ENCODE peak calls at places on chromosomes 7 and 10, in nine cellular contexts. C is dorsolateral prefrontal cortex; K is naive thymus-derived CD4-positive, alpha-beta T cell; D is small intestine; U is H7; L is psoas muscle; A is heart left ventricle; I is hepatocyte; Z is fibroblast of lung. X is an unnamed sample. For H3K27me3, the result is how much of the 10 kb centered on the place peaks cover.

GRCh38 chr10:21927601-21928000 is 75.9 kb downstream of the DNAJC1 start:
- DNase-seq in L (no peak), D (no peak), C (no peak), I (no peak), Z (peak), A (no peak), K (no peak), U (no peak), X (peak)

GRCh38 chr10:792792-793100 is 103.3 kb upstream of the DIP2C start:
- DNase-seq in A (no peak), L (no peak), Z (peak), I (no peak), C (no peak), D (no peak), U (no peak), K (no peak), X (no peak)

GRCh38 chr7:149598721-149599308 is 101.2 kb upstream of the ZNF746 start:
- DNase-seq in U (peak), L (no peak), I (peak), D (peak), K (no peak), A (no peak), Z (peak), C (no peak), X (peak)

GRCh38 chr10:5288359-5288758 is 76.4 kb upstream of the UCN3 start:
- DNase-seq in C (no peak), A (no peak), L (no peak), Z (no peak), I (no peak), U (no peak), K (no peak), D (no peak), X (no peak)

GRCh38 chr10:11600280-11600679 is 11.2 kb downstream of the USP6NL start:
- DNase-seq in U (no peak), D (no peak), K (no peak), L (no peak), Z (no peak), I (no peak), A (no peak), C (no peak), X (no peak)

GRCh38 chr7:117116221-117116620 is 162.9 kb downstream of the ST7 start:
- DNase-seq in Z (no peak), I (no peak), K (no peak), D (no peak), A (no peak), C (no peak), U (no peak), L (no peak), X (no peak)

GRCh38 chr7:7911756-7912155 is 56.8 kb upstream of the GLCCI1 start:
- DNase-seq in K (no peak), C (no peak), D (no peak), U (no peak), L (no peak), Z (no peak), A (no peak), I (no peak), X (no peak)

GRCh38 chr10:22105270-22105669 is 101.7 kb upstream of the DNAJC1 start:
- DNase-seq in D (no peak), L (no peak), K (no peak), A (no peak), Z (no peak), U (no peak), C (no peak), I (no peak), X (no peak)

GRCh38 chr7:157662110-157662791 is 325.4 kb downstream of the DNAJB6 start:
- DNase-seq in K (no peak), D (no peak), I (no peak), L (no peak), U (peak), A (no peak), Z (no peak), C (no peak), X (no peak)

GRCh38 chr10:21173964-21174669 is 277.0 kb upstream of the NEBL start:
- DNase-seq in Z (no peak), C (peak), I (peak), A (peak), L (peak), U (peak), K (no peak), D (peak), X (peak)

GRCh38 chr7:88759956-88760515 is 536 bp downstream of the ZNF804B start:
- DNase-seq in K (no peak), A (no peak), I (no peak), Z (no peak), U (no peak), C (no peak), D (no peak), L (no peak), X (no peak)

GRCh38 chr7:88758355-88759215 is 915 bp upstream of the ZNF804B start:
- DNase-seq in I (peak), D (no peak), Z (no peak), U (peak), A (peak), K (no peak), C (peak), L (no peak), X (peak)

GRCh38 chr7:88756806-88757205 is 2.7 kb upstream of the ZNF804B start:
- DNase-seq in U (no peak), D (no peak), C (no peak), I (no peak), L (no peak), Z (no peak), K (no peak), A (no peak), X (no peak)

GRCh38 chr7:88759216-88759955 is at the start of gene ZNF804B:
- DNase-seq in Z (no peak), U (peak), D (no peak), I (peak), C (peak), K (no peak), L (peak), A (peak), X (no peak)

GRCh38 chr7:88757371-88757770 is 2.1 kb upstream of the ZNF804B start:
- DNase-seq in U (no peak), I (no peak), D (no peak), A (no peak), K (no peak), Z (no peak), L (no peak), C (no peak), X (no peak)
- H3K27me3 ChIP-seq in U (under half), I (half or more), D (under half), A (half or more), K (under half), Z (under half), L (under half), C (under half), X (half or more)

GRCh38 chr7:134552105-134552504 is 3.2 kb downstream of the AKR1B15 start:
- DNase-seq in D (peak), K (no peak), A (no peak), I (peak), C (no peak), Z (peak), L (peak), U (no peak), X (no peak)

GRCh38 chr7:134546903-134547737 is 1.8 kb upstream of the AKR1B15 start:
- DNase-seq in L (peak), K (peak), D (peak), Z (peak), C (peak), I (peak), U (peak), A (peak), X (peak)

GRCh38 chr7:134548877-134549276 is at the start of gene AKR1B15:
- DNase-seq in D (no peak), I (no peak), Z (no peak), L (peak), C (no peak), U (no peak), K (no peak), A (no peak), X (no peak)

GRCh38 chr7:134547738-134548054 is 1.2 kb upstream of the AKR1B15 start:
- DNase-seq in A (peak), L (peak), D (no peak), C (no peak), Z (peak), U (no peak), K (no peak), I (peak), X (peak)

DNA sequence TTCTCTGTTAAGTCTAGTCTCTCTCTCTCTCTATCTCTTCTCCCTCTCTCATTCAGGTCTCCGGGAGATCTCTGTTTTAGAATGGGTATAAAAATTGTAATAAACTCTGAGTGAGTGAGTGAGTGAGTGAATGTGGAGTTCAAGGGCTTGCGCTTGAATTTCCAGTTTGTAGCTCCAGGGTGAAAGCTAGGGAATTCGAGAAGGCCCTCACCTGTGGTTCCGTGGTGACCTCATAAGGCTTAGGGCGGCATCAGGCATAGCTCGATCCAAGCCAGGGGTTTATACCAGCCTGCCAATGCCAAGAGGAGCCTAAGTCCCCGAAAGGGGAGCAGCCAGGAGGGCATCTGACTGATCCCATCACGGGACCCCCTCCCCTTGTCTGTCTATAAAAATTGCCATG is 456 bp downstream of the AKR1B15 start:
- DNase-seq in U (no peak), K (no peak), Z (no peak), I (no peak), C (no peak), L (no peak), A (no peak), D (no peak), X (no peak)
- H3K27me3 ChIP-seq in U (under half), K (under half), Z (under half), I (under half), C (under half), L (under half), A (under half), D (under half), X (under half)

DNA sequence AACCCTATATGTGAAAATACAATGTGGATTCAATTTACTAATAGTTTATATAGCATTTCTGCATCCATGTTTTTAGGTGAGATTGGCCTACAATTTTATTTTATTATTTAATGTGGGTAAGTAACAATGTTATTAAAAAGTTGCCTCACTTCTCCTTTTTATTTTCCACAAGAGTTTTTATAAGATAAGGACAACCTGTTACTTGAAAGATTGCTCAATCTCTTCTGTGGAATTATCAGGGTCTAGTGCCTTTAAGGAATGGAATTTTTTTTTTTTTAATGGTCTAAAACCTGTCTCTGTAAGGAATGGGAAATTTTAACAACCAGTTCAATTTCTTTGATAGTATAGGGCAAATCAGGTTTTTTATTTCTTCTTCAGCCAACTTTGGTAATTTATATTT is 53.9 kb upstream of the RAB18 start:
- DNase-seq in C (no peak), A (no peak), U (no peak), I (no peak), D (no peak), Z (no peak), L (no peak), K (no peak), X (no peak)
- H3K27me3 ChIP-seq in C (under half), A (under half), U (under half), I (under half), D (under half), Z (under half), L (under half), K (under half), X (under half)

DNA sequence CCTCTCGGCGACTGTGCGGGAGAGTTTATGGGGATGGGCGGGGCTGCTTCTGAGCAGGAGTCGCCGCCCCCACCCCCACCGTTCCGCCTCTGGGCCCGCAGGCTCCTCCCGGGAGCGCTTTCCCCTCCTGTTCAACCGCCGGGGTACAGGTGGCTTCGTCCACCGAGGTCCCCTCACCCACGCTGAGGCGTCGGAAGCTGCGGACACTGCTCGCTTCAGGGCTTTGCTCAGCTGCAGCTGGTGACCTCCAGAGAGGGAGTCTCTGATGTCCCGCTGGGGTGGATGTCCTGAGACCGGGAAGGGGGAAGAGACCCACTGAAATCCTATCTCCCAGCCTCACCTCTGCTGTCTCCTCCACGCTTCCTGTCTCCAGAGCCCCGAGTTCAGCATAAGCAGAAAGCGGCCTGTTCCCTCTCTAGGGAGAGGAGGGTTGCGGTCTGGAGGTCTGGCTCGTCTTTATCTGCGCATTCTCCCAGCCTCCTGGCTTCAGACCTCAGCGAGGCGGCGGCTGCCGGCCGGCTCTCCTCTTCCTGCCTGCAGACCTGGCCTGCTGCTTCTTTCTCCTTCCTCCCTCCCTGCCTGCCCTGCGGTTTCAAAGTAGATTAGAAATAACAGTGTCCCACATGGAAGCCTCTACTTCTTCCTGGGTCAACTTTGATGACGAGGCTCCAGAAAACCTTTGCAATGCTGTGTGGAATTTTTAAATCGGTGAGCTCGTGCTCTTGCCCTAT is 1.8 kb downstream of the CYP2E1 start:
- DNase-seq in U (peak), Z (no peak), I (no peak), C (peak), D (no peak), K (no peak), L (no peak), A (no peak), X (no peak)
- H3K27me3 ChIP-seq in U (under half), Z (under half), I (under half), C (under half), D (under half), K (under half), L (under half), A (under half), X (half or more)

GRCh38 chr7:44292876-44293560 is 32.4 kb downstream of the CAMK2B start:
- DNase-seq in C (peak), D (no peak), Z (no peak), I (peak), L (peak), A (peak), U (peak), K (no peak), X (no peak)

GRCh38 chr7:44291733-44292395 is 33.5 kb downstream of the CAMK2B start:
- DNase-seq in L (peak), K (no peak), A (peak), Z (no peak), I (peak), C (peak), D (no peak), U (peak), X (no peak)

GRCh38 chr7:44292418-44292817 is 33.0 kb downstream of the CAMK2B start:
- DNase-seq in K (no peak), D (no peak), L (no peak), C (no peak), I (no peak), U (no peak), A (no peak), Z (no peak), X (no peak)

GRCh38 chr7:44294325-44295069 is 30.9 kb downstream of the CAMK2B start:
- DNase-seq in D (no peak), U (no peak), I (no peak), C (no peak), A (peak), K (no peak), Z (no peak), L (peak), X (no peak)

GRCh38 chr7:44293561-44294324 is 31.7 kb downstream of the CAMK2B start:
- DNase-seq in U (peak), A (peak), K (no peak), I (peak), C (peak), D (no peak), L (peak), Z (no peak), X (no peak)
- H3K27me3 ChIP-seq in U (under half), A (under half), K (under half), I (under half), C (under half), D (under half), L (under half), Z (under half), X (half or more)

GRCh38 chr7:343864-344607 is 54.1 kb downstream of the FOXL3 start:
- DNase-seq in L (no peak), K (no peak), A (no peak), I (no peak), U (no peak), D (no peak), C (no peak), Z (no peak), X (no peak)

GRCh38 chr7:341841-342638 is 52.1 kb downstream of the FOXL3 start:
- DNase-seq in C (peak), A (peak), U (no peak), K (no peak), L (peak), D (peak), Z (no peak), I (peak), X (no peak)

GRCh38 chr7:340979-341694 is 51.2 kb downstream of the FOXL3 start:
- DNase-seq in A (no peak), I (no peak), D (no peak), L (peak), C (no peak), K (no peak), Z (no peak), U (no peak), X (no peak)

GRCh38 chr7:343227-343822 is 53.4 kb downstream of the FOXL3 start:
- DNase-seq in C (no peak), U (no peak), A (no peak), Z (no peak), K (no peak), I (peak), L (peak), D (no peak), X (no peak)

DNA sequence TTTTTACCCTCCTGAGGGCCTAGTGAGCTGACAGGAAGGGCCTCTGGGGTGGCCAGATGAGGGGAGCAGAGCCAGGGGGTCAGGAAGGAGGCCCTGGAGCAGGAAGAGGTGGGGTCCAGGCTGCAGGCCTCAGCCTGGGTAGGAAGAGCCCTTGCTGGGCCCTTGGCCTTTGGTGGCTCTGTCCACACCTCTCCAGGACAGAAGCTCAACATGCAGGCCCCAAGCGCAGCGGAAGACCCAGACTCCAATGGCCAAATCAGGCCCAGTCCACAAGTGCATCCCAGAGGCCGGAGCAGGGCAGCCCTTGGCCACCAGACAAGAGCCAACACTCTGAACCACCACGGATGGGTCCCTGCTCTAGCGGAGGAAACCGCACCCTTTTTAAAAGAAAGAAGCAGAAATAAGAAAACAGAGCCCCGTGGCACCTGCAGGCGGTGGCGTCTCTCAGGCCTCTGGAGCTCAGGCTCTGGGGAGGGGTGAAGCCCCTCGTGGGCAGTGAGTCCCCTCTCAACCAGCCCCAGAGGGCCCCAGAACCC is 52.8 kb downstream of the FOXL3 start:
- DNase-seq in K (no peak), U (no peak), Z (no peak), A (no peak), D (no peak), C (no peak), I (no peak), L (peak), X (no peak)
- H3K27me3 ChIP-seq in K (under half), U (under half), Z (under half), A (under half), D (under half), C (under half), I (under half), L (under half), X (under half)

DNA sequence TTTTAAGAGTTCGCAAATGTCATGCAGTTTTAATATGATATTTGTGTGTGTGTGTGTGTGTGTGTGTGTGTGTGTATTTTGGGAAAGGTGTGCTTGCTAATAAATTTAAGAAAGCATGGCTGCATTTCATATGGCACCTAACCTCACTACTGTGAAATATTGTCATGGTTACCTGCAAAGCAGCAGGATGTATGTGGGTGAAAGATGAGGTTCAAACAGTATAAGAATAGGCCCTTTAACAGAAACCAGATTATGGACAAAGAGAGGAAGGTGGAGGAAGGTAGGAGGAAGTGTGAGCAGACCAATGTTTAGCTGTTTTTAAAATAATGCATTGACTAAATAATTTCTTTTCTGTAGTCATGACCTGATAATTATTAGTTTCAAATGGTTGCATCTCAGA is 73.5 kb upstream of the CACNA2D1 start:
- DNase-seq in A (no peak), Z (no peak), I (no peak), U (no peak), K (no peak), L (no peak), D (no peak), C (no peak), X (no peak)
- H3K27me3 ChIP-seq in A (under half), Z (under half), I (under half), U (under half), K (under half), L (under half), D (under half), C (under half), X (under half)

GRCh38 chr7:108372601-108373000 is 83.6 kb downstream of the NRCAM start:
- DNase-seq in A (no peak), K (no peak), C (no peak), L (no peak), Z (peak), U (no peak), D (no peak), I (no peak), X (no peak)
- H3K27me3 ChIP-seq in A (under half), K (under half), C (under half), L (under half), Z (under half), U (under half), D (under half), I (under half), X (under half)

DNA sequence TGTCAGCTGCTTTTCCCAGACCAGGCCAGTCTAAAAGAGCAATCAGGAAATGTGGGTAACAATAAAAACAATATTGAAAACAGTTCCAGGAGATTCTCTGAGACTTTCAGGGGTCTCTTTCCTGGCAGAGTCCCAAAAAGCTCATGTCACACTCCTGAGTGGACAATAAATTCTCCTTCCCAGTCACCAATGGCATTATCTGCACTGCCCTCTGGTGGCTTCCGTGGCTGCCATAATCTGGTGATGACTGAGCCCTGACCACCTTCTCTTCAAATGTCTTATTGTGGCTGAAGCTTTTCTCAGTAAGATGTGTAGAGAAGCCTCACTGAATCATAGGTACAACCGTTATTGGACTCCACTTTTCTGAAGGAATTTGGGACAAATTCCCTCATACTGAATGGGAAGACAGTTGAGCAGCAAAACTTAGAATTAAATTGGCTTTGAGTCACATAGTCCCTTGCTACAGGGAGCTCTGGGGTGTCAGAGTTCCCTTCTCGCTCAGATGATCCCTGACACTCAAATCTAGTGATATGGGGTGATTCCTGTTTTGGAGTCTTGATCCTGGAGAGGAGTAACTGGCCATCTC is 24.4 kb upstream of the ASAH2 start:
- DNase-seq in A (peak), K (no peak), L (peak), Z (peak), C (peak), D (peak), I (peak), U (peak), X (peak)
- H3K27me3 ChIP-seq in A (under half), K (under half), L (under half), Z (under half), C (under half), D (under half), I (under half), U (under half), X (under half)

X was measured in A673.